ENCODE peak calls at places on chromosomes 5 and 9, in seven cellular contexts. C is tibial nerve, M is GM23248, R is PC-3, F is cardiac muscle cell, K is stomach, O is left lung. N is an unnamed sample. For H3K4me1, the result is how much of the 10 kb centered on the place peaks cover.

GRCh38 chr5:171484460-171484899 is 65.0 kb downstream of the FGF18 start:
- DNase-seq in O (no peak), M (peak), C (no peak), K (no peak), F (peak), R (peak), N (no peak)

GRCh38 chr5:149603210-149603609 is 21.9 kb downstream of the ARHGEF37 start:
- DNase-seq in F (no peak), M (no peak), K (peak), R (peak), C (no peak), O (no peak), N (no peak)

GRCh38 chr9:134192951-134193731 is 28.8 kb upstream of the RNU6ATAC start:
- DNase-seq in C (peak), R (no peak), M (no peak), O (peak), F (no peak), K (no peak), N (no peak)

GRCh38 chr5:73388371-73388684 is 60.2 kb downstream of the FOXD1 start:
- DNase-seq in M (peak), R (peak), F (no peak), C (no peak), O (no peak), K (no peak), N (no peak)

GRCh38 chr9:137813651-137814415 is 63.7 kb upstream of the CACNA1B start:
- DNase-seq in M (no peak), F (no peak), K (no peak), C (no peak), O (peak), R (no peak), N (no peak)

GRCh38 chr9:22002038-22002437 is 7.1 kb downstream of the CDKN2B start:
- DNase-seq in M (no peak), F (no peak), C (no peak), K (no peak), O (no peak), R (no peak), N (no peak)

GRCh38 chr5:178340187-178340586 is 107.6 kb upstream of the PHYKPL start:
- DNase-seq in K (no peak), O (no peak), F (no peak), M (no peak), C (no peak), R (no peak), N (no peak)

GRCh38 chr9:114291886-114292590 is 30.9 kb upstream of the ORM1 start:
- DNase-seq in M (no peak), R (no peak), K (no peak), F (no peak), O (peak), C (peak), N (no peak)

GRCh38 chr5:157253547-157253946 is 12.4 kb upstream of the CYFIP2 start:
- DNase-seq in C (peak), O (no peak), F (peak), M (peak), R (peak), K (peak), N (no peak)

GRCh38 chr5:116358911-116359418 is 215.7 kb downstream of the SEMA6A start:
- DNase-seq in F (no peak), M (no peak), R (no peak), C (no peak), K (no peak), O (no peak), N (no peak)

GRCh38 chr9:73152953-73153352 is 1.3 kb downstream of the ANXA1 start:
- DNase-seq in R (peak), K (no peak), C (no peak), O (no peak), M (peak), F (peak), N (no peak)

GRCh38 chr9:128903079-128903461 is 17.7 kb upstream of the PHYHD1 start:
- DNase-seq in K (no peak), C (no peak), R (no peak), M (no peak), O (no peak), F (no peak), N (no peak)
- H3K4me1 ChIP-seq in K (under half), C (under half), R (under half), M (under half), O (under half), F (under half), N (half or more)

DNA sequence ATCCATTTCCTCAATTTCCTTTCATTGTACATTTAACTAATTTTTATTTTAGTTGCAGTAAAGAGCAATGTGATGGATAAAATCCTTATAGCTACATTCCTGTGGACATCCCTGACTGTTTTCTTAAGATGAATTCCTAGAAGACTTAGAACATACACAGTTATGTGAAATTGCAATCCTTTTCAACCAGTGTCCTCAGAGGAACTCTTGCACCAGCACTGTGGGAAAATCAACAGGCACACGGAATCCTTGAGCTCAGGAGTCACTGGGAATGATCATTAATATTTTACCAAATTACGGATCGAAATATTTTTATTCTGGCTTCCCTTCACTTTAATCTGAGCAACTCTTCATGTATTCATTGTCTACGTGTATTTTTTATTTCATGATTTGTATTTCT is 901.9 kb upstream of the WWC1 start:
- DNase-seq in O (no peak), M (no peak), K (no peak), F (no peak), R (no peak), C (no peak), N (no peak)
- H3K4me3 ChIP-seq in O (no peak), M (no peak), K (no peak), F (no peak), R (no peak), C (no peak), N (no peak)

GRCh38 chr5:38546691-38547146 is 9.7 kb downstream of the LIFR start:
- DNase-seq in C (no peak), F (no peak), M (peak), R (no peak), K (no peak), O (no peak), N (no peak)

GRCh38 chr5:38551020-38552017 is 5.1 kb downstream of the LIFR start:
- DNase-seq in R (peak), C (no peak), O (no peak), M (peak), F (peak), K (no peak), N (no peak)

GRCh38 chr5:38547257-38547656 is 9.2 kb downstream of the LIFR start:
- DNase-seq in R (no peak), C (no peak), F (peak), K (no peak), M (peak), O (no peak), N (no peak)

GRCh38 chr5:38543886-38544285 is 12.6 kb downstream of the LIFR start:
- DNase-seq in F (no peak), O (no peak), R (no peak), M (no peak), C (no peak), K (no peak), N (no peak)

DNA sequence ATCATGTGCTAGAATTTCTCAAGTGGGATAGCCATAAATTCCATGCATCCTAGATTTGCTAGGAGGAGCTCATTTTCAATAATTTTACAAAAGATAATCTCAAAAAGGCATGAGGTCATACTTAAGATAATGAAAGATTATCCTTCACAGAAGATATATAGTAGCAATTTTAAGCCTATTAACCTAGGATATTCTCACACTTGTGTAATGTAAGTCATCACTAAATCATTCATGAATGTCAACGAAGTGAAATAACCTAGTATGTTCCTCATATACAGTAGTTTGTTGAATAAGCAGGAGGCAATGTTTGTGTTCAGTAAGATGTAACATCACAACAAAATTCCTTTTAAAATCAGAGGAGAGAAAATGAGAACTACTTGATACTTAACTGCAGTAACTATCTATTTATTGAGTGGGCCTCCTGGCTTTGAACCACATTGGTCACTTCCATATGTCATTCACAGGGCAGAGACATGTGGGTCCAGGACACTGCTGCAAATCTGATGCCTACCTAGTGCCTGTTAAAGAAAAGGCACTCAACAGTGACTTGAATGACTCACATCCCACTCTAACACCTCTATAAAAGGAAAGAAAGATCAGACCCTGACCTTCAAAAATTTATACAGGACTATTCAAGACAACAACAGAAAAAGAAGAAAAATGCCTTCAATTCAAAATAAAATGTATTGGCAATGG is 8.2 kb downstream of the LIFR start:
- DNase-seq in R (peak), K (no peak), C (no peak), F (no peak), M (peak), O (no peak), N (no peak)
- H3K4me1 ChIP-seq in R (under half), K (under half), C (under half), F (under half), M (under half), O (under half), N (under half)

GRCh38 chr9:135978650-135979461 is 17.7 kb upstream of the UBAC1 start:
- DNase-seq in C (no peak), O (no peak), M (no peak), K (no peak), F (no peak), R (no peak), N (peak)
- H3K4me3 ChIP-seq in C (no peak), O (no peak), M (no peak), K (no peak), F (no peak), R (no peak), N (no peak)

DNA sequence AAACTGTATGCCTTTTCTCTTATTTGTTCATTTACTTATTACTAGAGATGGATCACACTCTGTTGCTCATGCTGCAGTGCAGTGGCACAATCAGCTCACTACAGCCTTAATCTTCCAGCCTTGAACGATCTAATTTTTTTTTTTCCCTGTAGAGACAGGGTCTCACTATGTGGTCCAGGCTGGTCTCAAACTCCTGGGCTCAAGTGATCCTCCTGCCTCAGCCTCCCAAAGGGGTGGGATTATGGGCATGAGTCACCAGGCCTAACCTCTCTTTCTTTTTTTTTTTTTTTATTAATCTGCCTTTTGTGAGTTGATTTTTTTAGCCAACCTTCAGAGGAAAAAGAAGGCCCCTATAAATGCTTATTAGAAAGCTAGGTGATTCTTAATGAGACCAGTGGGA is 303.0 kb downstream of the FBXL17 start:
- DNase-seq in R (no peak), K (no peak), M (no peak), O (no peak), C (no peak), F (no peak), N (no peak)
- H3K4me1 ChIP-seq in R (under half), K (under half), M (under half), O (under half), C (under half), F (under half), N (under half)

GRCh38 chr9:94011134-94011533 is 56.0 kb upstream of the BARX1 start:
- DNase-seq in F (peak), M (peak), O (no peak), C (no peak), K (peak), R (peak), N (no peak)
- H3K4me3 ChIP-seq in F (no peak), M (no peak), O (no peak), C (no peak), K (no peak), R (no peak), N (no peak)

GRCh38 chr9:83441390-83441789 is 96.8 kb downstream of the FRMD3 start:
- DNase-seq in M (no peak), C (no peak), F (no peak), R (peak), O (no peak), K (peak), N (no peak)
- H3K4me1 ChIP-seq in M (under half), C (under half), F (under half), R (under half), O (under half), K (under half), N (under half)